ENCODE peak calls at places on chromosomes 7 and 10, in six cellular contexts. Y is AG04450, I is hepatocyte, S is kidney, O is HCT116, P is fibroblast of mammary gland. J is an unnamed sample.

GRCh38 chr7:47335557-47336177 is 246.2 kb downstream of the TNS3 start:
- DNase-seq in S (no peak), P (no peak), I (no peak), Y (no peak), O (no peak), J (no peak)

GRCh38 chr7:1536768-1537630 is 6.5 kb downstream of the MAFK start:
- DNase-seq in S (peak), I (peak), O (peak), Y (peak), P (peak), J (peak)

GRCh38 chr10:8130973-8131911 is 76.8 kb downstream of the GATA3 start:
- DNase-seq in Y (no peak), P (peak), O (peak), S (no peak), I (no peak), J (no peak)

GRCh38 chr10:106557951-106558733 is 606.4 kb downstream of the SORCS1 start:
- DNase-seq in S (no peak), O (no peak), P (peak), Y (no peak), I (no peak), J (no peak)

GRCh38 chr10:127186846-127187245 is 9.5 kb downstream of the INSYN2A start:
- DNase-seq in Y (no peak), S (no peak), P (no peak), O (no peak), I (no peak), J (no peak)

GRCh38 chr7:10579561-10579960 is 394.1 kb upstream of the PHF14 start:
- DNase-seq in S (no peak), Y (no peak), I (no peak), O (no peak), P (no peak), J (no peak)

GRCh38 chr7:150402671-150403321 is 23.7 kb downstream of the ZNF775 start:
- DNase-seq in O (no peak), P (no peak), I (peak), Y (no peak), S (peak), J (no peak)

GRCh38 chr10:30581779-30582380 is 47.7 kb downstream of the LYZL2 start:
- DNase-seq in P (peak), Y (peak), I (peak), O (peak), S (no peak), J (peak)

GRCh38 chr10:10910634-10911033 is 107.0 kb upstream of the CELF2 start:
- DNase-seq in P (peak), Y (no peak), O (no peak), S (no peak), I (no peak), J (no peak)

GRCh38 chr10:44186150-44186549 is 198.7 kb downstream of the CXCL12 start:
- DNase-seq in P (peak), O (no peak), S (no peak), I (no peak), Y (peak), J (no peak)

GRCh38 chr10:110269641-110270318 is 34.9 kb downstream of the SMNDC1 start:
- DNase-seq in Y (no peak), I (peak), S (no peak), P (peak), O (no peak), J (no peak)

GRCh38 chr10:121764241-121764942 is 163.4 kb downstream of the ATE1 start:
- DNase-seq in P (no peak), Y (no peak), S (no peak), O (no peak), I (no peak), J (no peak)

GRCh38 chr10:133481086-133481643 is 27.4 kb downstream of the SCART1 start:
- DNase-seq in I (no peak), O (no peak), Y (no peak), S (no peak), P (no peak), J (peak)

GRCh38 chr7:135517060-135517459 is 7.2 kb upstream of the CNOT4 start:
- DNase-seq in P (no peak), O (no peak), Y (no peak), I (no peak), S (no peak), J (no peak)

GRCh38 chr7:7848245-7848644 is 120.4 kb upstream of the GLCCI1 start:
- DNase-seq in O (no peak), P (no peak), I (no peak), Y (no peak), S (no peak), J (no peak)

GRCh38 chr10:2881720-2882459 is 185.5 kb upstream of the PFKP start:
- DNase-seq in S (no peak), Y (no peak), I (no peak), O (no peak), P (no peak), J (no peak)

GRCh38 chr7:100632951-100633717 is 8.2 kb downstream of the TFR2 start:
- DNase-seq in O (no peak), Y (no peak), I (peak), P (peak), S (no peak), J (peak)

GRCh38 chr10:51311232-51311631 is 236.9 kb downstream of the PRKG1 start:
- DNase-seq in O (no peak), I (no peak), P (peak), S (no peak), Y (no peak), J (no peak)

GRCh38 chr10:112546474-112546873 is 99.5 kb downstream of the VTI1A start:
- DNase-seq in Y (no peak), P (no peak), I (no peak), O (no peak), S (no peak), J (no peak)

GRCh38 chr10:133094866-133095265 is 7.1 kb downstream of the ADGRA1 start:
- DNase-seq in O (no peak), I (no peak), Y (no peak), P (no peak), S (no peak), J (no peak)

GRCh38 chr10:132646443-132647097 is 109.0 kb downstream of the INPP5A start:
- DNase-seq in I (no peak), S (peak), O (no peak), P (no peak), Y (no peak), J (no peak)

GRCh38 chr10:110739811-110740271 is 95.7 kb downstream of the RBM20 start:
- DNase-seq in S (no peak), O (peak), Y (no peak), P (no peak), I (no peak), J (no peak)

GRCh38 chr10:15311249-15311884 is 59.7 kb downstream of the FAM171A1 start:
- DNase-seq in O (no peak), Y (no peak), P (no peak), I (no peak), S (no peak), J (peak)
- H3K4me3 ChIP-seq in O (no peak), Y (no peak), P (no peak), I (no peak), S (no peak), J (no peak)

DNA sequence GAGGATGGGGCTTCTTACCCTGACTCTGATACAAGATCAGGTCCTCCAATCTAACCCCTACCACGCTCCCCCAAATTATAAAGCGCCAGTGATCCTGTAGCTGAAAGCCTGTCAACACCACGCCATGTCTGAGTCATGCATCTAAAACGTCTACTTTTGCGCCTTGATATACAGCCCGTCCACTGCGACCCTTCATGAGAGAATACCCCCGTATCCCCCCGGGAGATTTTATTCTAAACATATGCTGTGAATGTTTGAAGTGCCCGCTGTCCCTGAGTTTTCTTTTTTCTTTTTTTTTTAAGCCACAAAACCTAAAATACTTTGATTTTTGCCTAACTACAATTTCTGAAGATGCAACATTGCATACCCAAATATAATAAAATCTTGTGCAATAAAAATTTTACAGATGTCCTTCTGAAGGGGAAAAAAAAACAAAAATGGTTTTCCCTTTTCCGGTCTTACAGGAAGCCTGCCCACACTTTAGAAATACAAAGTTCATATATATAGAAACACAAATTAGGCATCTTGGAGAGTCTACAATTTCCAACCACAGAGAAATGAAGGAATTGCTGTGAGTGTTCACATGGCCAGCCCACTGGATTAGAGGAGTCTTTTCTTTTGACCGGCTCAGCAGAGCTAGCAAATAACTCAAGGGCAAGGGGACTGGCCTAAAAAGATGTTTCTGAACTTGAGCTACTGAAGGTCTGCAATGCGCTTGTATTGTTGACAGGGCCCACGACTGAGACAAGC is 92.6 kb downstream of the GLI3 start:
- DNase-seq in Y (no peak), P (peak), I (no peak), S (no peak), O (no peak), J (no peak)
- H3K4me3 ChIP-seq in Y (no peak), P (no peak), I (no peak), S (no peak), O (no peak), J (no peak)

GRCh38 chr10:73359492-73359891 is 828 bp upstream of the CFAP70 start:
- DNase-seq in Y (no peak), P (peak), I (no peak), O (no peak), S (no peak), J (no peak)
- H3K4me3 ChIP-seq in Y (no peak), P (no peak), I (no peak), O (no peak), S (no peak), J (no peak)

GRCh38 chr7:84705701-84706100 is 481.2 kb downstream of the SEMA3D start:
- DNase-seq in P (peak), O (no peak), Y (no peak), S (no peak), I (no peak), J (no peak)

GRCh38 chr7:84700563-84701370 is 486.1 kb downstream of the SEMA3D start:
- DNase-seq in O (no peak), Y (no peak), I (no peak), S (no peak), P (peak), J (no peak)

GRCh38 chr7:84704380-84704779 is 482.5 kb downstream of the SEMA3D start:
- DNase-seq in Y (no peak), P (no peak), S (no peak), I (no peak), O (no peak), J (no peak)

GRCh38 chr7:84705079-84705478 is 481.8 kb downstream of the SEMA3D start:
- DNase-seq in I (no peak), S (no peak), Y (no peak), P (no peak), O (no peak), J (no peak)

GRCh38 chr7:84701524-84702306 is 485.1 kb downstream of the SEMA3D start:
- DNase-seq in P (peak), Y (peak), S (no peak), O (peak), I (peak), J (no peak)
- H3K4me3 ChIP-seq in P (no peak), Y (no peak), S (no peak), O (peak), I (no peak), J (no peak)

GRCh38 chr10:77350711-77351119 is 286.9 kb downstream of the KCNMA1 start:
- DNase-seq in S (no peak), I (peak), P (peak), O (peak), Y (peak), J (no peak)
- H3K4me3 ChIP-seq in S (no peak), I (no peak), P (no peak), O (no peak), Y (no peak), J (no peak)

DNA sequence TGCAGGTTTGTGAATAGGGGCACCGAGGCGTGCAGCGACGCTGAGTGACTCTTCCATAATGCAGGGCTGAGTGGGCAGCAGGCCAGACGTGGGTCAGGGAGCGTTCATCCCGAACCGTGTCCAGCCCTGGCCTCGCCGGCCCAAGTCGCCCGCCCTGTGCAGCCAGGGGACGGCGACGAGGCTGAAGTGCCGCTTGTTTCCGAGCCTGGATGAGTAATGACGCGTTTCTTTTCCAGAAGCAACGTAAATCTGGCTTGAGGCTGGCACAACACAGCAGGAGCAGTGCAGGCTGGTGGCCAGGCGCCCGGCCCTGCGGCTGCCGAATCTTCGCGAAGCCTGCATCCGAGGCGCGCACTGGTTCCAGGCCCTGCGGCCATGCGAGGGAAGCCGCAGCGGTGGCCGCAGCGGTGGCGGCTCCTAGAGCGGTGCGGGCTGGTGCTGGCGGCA is 74.0 kb upstream of the SEC61G start:
- DNase-seq in S (peak), Y (no peak), O (no peak), P (no peak), I (no peak), J (peak)
- H3K4me3 ChIP-seq in S (no peak), Y (no peak), O (no peak), P (no peak), I (no peak), J (no peak)

GRCh38 chr7:131522325-131522920 is 34.0 kb downstream of the PODXL start:
- DNase-seq in P (no peak), I (no peak), S (no peak), O (no peak), Y (no peak), J (peak)
- H3K4me3 ChIP-seq in P (no peak), I (no peak), S (no peak), O (no peak), Y (no peak), J (no peak)

GRCh38 chr7:15441915-15442314 is 119.9 kb downstream of the AGMO start:
- DNase-seq in Y (no peak), I (no peak), P (no peak), O (no peak), S (no peak), J (no peak)
- H3K4me3 ChIP-seq in Y (no peak), I (no peak), P (no peak), O (no peak), S (no peak), J (no peak)